ENCODE peak calls at places on chromosomes 5 and 9, in seven cellular contexts. One of them, this sample, is unnamed.

GRCh38 chr5:144162686-144163085 is 7.8 kb downstream of the YIPF5 start:
- DNase-seq in progenitor cell of endocrine pancreas: no peak
- DNase-seq in A549: no peak
- DNase-seq in kidney: no peak
- DNase-seq in nephron progenitor cell: no peak
- DNase-seq in type B pancreatic cell: no peak
- DNase-seq in suprapubic skin: no peak
- DNase-seq in this sample: no peak

GRCh38 chr5:61673007-61673735 is 341.1 kb downstream of the ZSWIM6 start:
- DNase-seq in A549: no peak
- DNase-seq in nephron progenitor cell: no peak
- DNase-seq in suprapubic skin: no peak
- DNase-seq in kidney: no peak
- DNase-seq in type B pancreatic cell: no peak
- DNase-seq in progenitor cell of endocrine pancreas: no peak
- DNase-seq in this sample: no peak

GRCh38 chr9:125240649-125240999 is 519 bp downstream of the HSPA5 start:
- DNase-seq in suprapubic skin: peak; percentile 70
- DNase-seq in nephron progenitor cell: no peak
- DNase-seq in kidney: no peak
- DNase-seq in progenitor cell of endocrine pancreas: no peak
- DNase-seq in A549: no peak
- DNase-seq in type B pancreatic cell: no peak
- DNase-seq in this sample: no peak

GRCh38 chr9:115739096-115739875 is 414.3 kb upstream of the PAPPA start:
- DNase-seq in A549: no peak
- DNase-seq in nephron progenitor cell: no peak
- DNase-seq in type B pancreatic cell: no peak
- DNase-seq in kidney: no peak
- DNase-seq in progenitor cell of endocrine pancreas: no peak
- DNase-seq in suprapubic skin: no peak
- DNase-seq in this sample: no peak

GRCh38 chr9:135747311-135747710 is 45.3 kb downstream of the KCNT1 start:
- DNase-seq in A549: no peak
- DNase-seq in nephron progenitor cell: no peak
- DNase-seq in type B pancreatic cell: no peak
- DNase-seq in kidney: no peak
- DNase-seq in suprapubic skin: no peak
- DNase-seq in progenitor cell of endocrine pancreas: no peak
- DNase-seq in this sample: no peak

GRCh38 chr5:51665295-51665593 is 282.0 kb downstream of the ISL1 start:
- DNase-seq in progenitor cell of endocrine pancreas: no peak
- DNase-seq in suprapubic skin: no peak
- DNase-seq in nephron progenitor cell: no peak
- DNase-seq in type B pancreatic cell: no peak
- DNase-seq in kidney: no peak
- DNase-seq in A549: no peak
- DNase-seq in this sample: no peak

GRCh38 chr5:14615365-14615764 is 33.8 kb downstream of the OTULINL start:
- DNase-seq in suprapubic skin: no peak
- DNase-seq in progenitor cell of endocrine pancreas: no peak
- DNase-seq in kidney: no peak
- DNase-seq in type B pancreatic cell: no peak
- DNase-seq in nephron progenitor cell: no peak
- DNase-seq in A549: no peak
- DNase-seq in this sample: no peak

GRCh38 chr5:15957124-15957523 is 222.5 kb downstream of the MARCHF11 start:
- DNase-seq in kidney: no peak
- DNase-seq in progenitor cell of endocrine pancreas: no peak
- DNase-seq in type B pancreatic cell: no peak
- DNase-seq in A549: no peak
- DNase-seq in suprapubic skin: no peak
- DNase-seq in nephron progenitor cell: no peak
- DNase-seq in this sample: no peak

GRCh38 chr5:107764282-107764681 is 93.5 kb upstream of the EFNA5 start:
- DNase-seq in A549: no peak
- DNase-seq in type B pancreatic cell: no peak
- DNase-seq in progenitor cell of endocrine pancreas: no peak
- DNase-seq in nephron progenitor cell: no peak
- DNase-seq in kidney: no peak
- DNase-seq in suprapubic skin: no peak
- DNase-seq in this sample: no peak

GRCh38 chr5:104785097-104785496 is 1222.5 kb upstream of the NUDT12 start:
- DNase-seq in kidney: no peak
- DNase-seq in progenitor cell of endocrine pancreas: no peak
- DNase-seq in type B pancreatic cell: no peak
- DNase-seq in A549: no peak
- DNase-seq in suprapubic skin: no peak
- DNase-seq in nephron progenitor cell: no peak
- DNase-seq in this sample: no peak

GRCh38 chr5:122262107-122262506 is 49.9 kb upstream of the SNCAIP start:
- DNase-seq in kidney: no peak
- DNase-seq in type B pancreatic cell: no peak
- DNase-seq in suprapubic skin: no peak
- DNase-seq in progenitor cell of endocrine pancreas: no peak
- DNase-seq in A549: no peak
- DNase-seq in nephron progenitor cell: no peak
- DNase-seq in this sample: no peak

GRCh38 chr5:122498163-122498562 is 186.1 kb downstream of the SNCAIP start:
- DNase-seq in type B pancreatic cell: no peak
- DNase-seq in suprapubic skin: no peak
- DNase-seq in A549: no peak
- DNase-seq in nephron progenitor cell: peak; percentile 17
- DNase-seq in kidney: no peak
- DNase-seq in progenitor cell of endocrine pancreas: no peak
- DNase-seq in this sample: peak; percentile 12

GRCh38 chr5:108997720-108998119 is 250.0 kb downstream of the FER start:
- DNase-seq in nephron progenitor cell: no peak
- DNase-seq in kidney: no peak
- DNase-seq in suprapubic skin: no peak
- DNase-seq in progenitor cell of endocrine pancreas: no peak
- DNase-seq in type B pancreatic cell: no peak
- DNase-seq in A549: no peak
- DNase-seq in this sample: no peak

GRCh38 chr5:172299916-172300439 is 16.4 kb upstream of the UBTD2 start:
- DNase-seq in kidney: no peak
- DNase-seq in suprapubic skin: no peak
- DNase-seq in nephron progenitor cell: no peak
- DNase-seq in A549: no peak
- DNase-seq in progenitor cell of endocrine pancreas: no peak
- DNase-seq in type B pancreatic cell: no peak
- DNase-seq in this sample: no peak

GRCh38 chr5:133981714-133982113 is 13.3 kb upstream of the C5orf15 start:
- DNase-seq in progenitor cell of endocrine pancreas: no peak
- DNase-seq in suprapubic skin: no peak
- DNase-seq in kidney: no peak
- DNase-seq in type B pancreatic cell: no peak
- DNase-seq in nephron progenitor cell: no peak
- DNase-seq in A549: no peak
- DNase-seq in this sample: no peak

GRCh38 chr5:122753500-122753899 is 21.4 kb upstream of the SNX2 start:
- DNase-seq in A549: no peak
- DNase-seq in type B pancreatic cell: no peak
- DNase-seq in progenitor cell of endocrine pancreas: no peak
- DNase-seq in nephron progenitor cell: no peak
- DNase-seq in kidney: no peak
- DNase-seq in suprapubic skin: no peak
- DNase-seq in this sample: no peak

GRCh38 chr9:72022846-72023245 is 37.6 kb downstream of the C9orf57 start:
- DNase-seq in A549: no peak
- DNase-seq in kidney: no peak
- DNase-seq in suprapubic skin: no peak
- DNase-seq in type B pancreatic cell: no peak
- DNase-seq in progenitor cell of endocrine pancreas: no peak
- DNase-seq in nephron progenitor cell: no peak
- DNase-seq in this sample: no peak

GRCh38 chr9:34659592-34660253 is 2.7 kb downstream of the CCL27 start:
- DNase-seq in suprapubic skin: no peak
- DNase-seq in kidney: no peak
- DNase-seq in A549: no peak
- DNase-seq in type B pancreatic cell: no peak
- DNase-seq in progenitor cell of endocrine pancreas: no peak
- DNase-seq in nephron progenitor cell: no peak
- DNase-seq in this sample: no peak

GRCh38 chr5:128736567-128736966 is 198.5 kb upstream of the FBN2 start:
- DNase-seq in type B pancreatic cell: no peak
- DNase-seq in nephron progenitor cell: no peak
- DNase-seq in progenitor cell of endocrine pancreas: no peak
- DNase-seq in A549: no peak
- DNase-seq in suprapubic skin: no peak
- DNase-seq in kidney: no peak
- DNase-seq in this sample: no peak

GRCh38 chr9:94586814-94587213 is 6.8 kb downstream of the FBP2 start:
- DNase-seq in progenitor cell of endocrine pancreas: no peak
- DNase-seq in suprapubic skin: no peak
- DNase-seq in nephron progenitor cell: no peak
- DNase-seq in type B pancreatic cell: no peak
- DNase-seq in A549: no peak
- DNase-seq in kidney: no peak
- DNase-seq in this sample: no peak

GRCh38 chr5:79069488-79070001 is at the start of the genes BHMT2 and DMGDH:
- DNase-seq in progenitor cell of endocrine pancreas: no peak
- DNase-seq in kidney: peak; percentile 89
- DNase-seq in suprapubic skin: no peak
- DNase-seq in A549: no peak
- DNase-seq in nephron progenitor cell: no peak
- DNase-seq in type B pancreatic cell: no peak
- DNase-seq in this sample: no peak
- TF ChIP-seq CTCF in progenitor cell of endocrine pancreas: no peak
- TF ChIP-seq CTCF in kidney: no peak
- TF ChIP-seq CTCF in suprapubic skin: no peak
- TF ChIP-seq CTCF in A549: no peak
- TF ChIP-seq CTCF in nephron progenitor cell: no peak
- TF ChIP-seq CTCF in type B pancreatic cell: no peak
- TF ChIP-seq CTCF in this sample: no peak

GRCh38 chr5:23136958-23137357 is 283.8 kb upstream of the CDH12 start:
- DNase-seq in A549: no peak
- DNase-seq in suprapubic skin: no peak
- DNase-seq in type B pancreatic cell: no peak
- DNase-seq in nephron progenitor cell: no peak
- DNase-seq in progenitor cell of endocrine pancreas: no peak
- DNase-seq in kidney: no peak
- DNase-seq in this sample: no peak

DNA sequence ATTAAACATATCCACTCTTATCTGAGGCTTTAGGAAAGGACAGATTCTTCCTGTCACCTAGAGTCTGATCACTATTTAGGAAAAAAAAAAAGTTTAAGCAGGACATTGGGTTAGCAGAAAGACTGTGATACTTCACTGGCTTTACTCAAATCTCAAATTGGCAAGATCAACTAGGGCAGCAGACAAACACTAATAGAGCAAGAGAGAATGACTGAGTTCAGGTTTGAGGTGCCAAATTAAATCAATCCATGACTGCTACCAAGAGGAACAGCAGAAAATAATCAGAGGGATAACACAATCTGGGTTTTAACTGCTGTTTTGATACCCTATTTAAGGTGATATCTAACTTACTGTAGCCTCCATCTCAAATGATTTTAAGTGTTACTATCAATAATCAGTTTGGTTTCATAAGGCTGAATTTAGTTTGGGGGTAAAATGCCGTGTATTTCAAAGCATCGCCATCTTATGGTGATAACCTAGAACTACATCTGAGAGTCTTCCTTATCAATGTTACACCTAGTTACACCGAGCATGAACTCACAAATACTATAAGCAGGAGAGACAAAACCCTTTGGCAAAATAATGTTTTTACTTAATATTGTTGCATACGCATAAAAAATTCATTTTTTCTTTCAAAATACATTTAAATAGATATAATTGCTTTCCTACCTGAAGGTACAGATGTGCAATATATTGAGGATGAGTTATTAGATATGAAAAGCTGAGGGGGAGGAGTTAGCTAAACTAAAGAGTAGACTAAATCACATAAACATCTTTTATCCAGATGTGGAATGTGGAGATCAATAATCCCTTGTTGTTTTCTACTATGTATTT is 286.4 kb upstream of the CDH12 start:
- DNase-seq in kidney: no peak
- DNase-seq in A549: no peak
- DNase-seq in progenitor cell of endocrine pancreas: no peak
- DNase-seq in suprapubic skin: no peak
- DNase-seq in type B pancreatic cell: no peak
- DNase-seq in nephron progenitor cell: no peak
- DNase-seq in this sample: no peak
- TF ChIP-seq CTCF in kidney: peak; percentile 13
- TF ChIP-seq CTCF in A549: peak; percentile 23
- TF ChIP-seq CTCF in progenitor cell of endocrine pancreas: peak; percentile 65
- TF ChIP-seq CTCF in suprapubic skin: peak; percentile 18
- TF ChIP-seq CTCF in type B pancreatic cell: peak; percentile 76
- TF ChIP-seq CTCF in nephron progenitor cell: peak; percentile 61
- TF ChIP-seq CTCF in this sample: peak; percentile 70

GRCh38 chr5:73939535-73939934 is 313.5 kb downstream of the ARHGEF28 start:
- DNase-seq in nephron progenitor cell: no peak
- DNase-seq in suprapubic skin: no peak
- DNase-seq in kidney: no peak
- DNase-seq in type B pancreatic cell: no peak
- DNase-seq in A549: no peak
- DNase-seq in progenitor cell of endocrine pancreas: no peak
- DNase-seq in this sample: no peak

GRCh38 chr5:73940026-73940425 is 314.0 kb downstream of the ARHGEF28 start:
- DNase-seq in suprapubic skin: no peak
- DNase-seq in kidney: no peak
- DNase-seq in type B pancreatic cell: no peak
- DNase-seq in nephron progenitor cell: no peak
- DNase-seq in A549: no peak
- DNase-seq in progenitor cell of endocrine pancreas: no peak
- DNase-seq in this sample: no peak

GRCh38 chr5:73942783-73943182 is 316.8 kb downstream of the ARHGEF28 start:
- DNase-seq in suprapubic skin: no peak
- DNase-seq in progenitor cell of endocrine pancreas: no peak
- DNase-seq in A549: no peak
- DNase-seq in nephron progenitor cell: no peak
- DNase-seq in kidney: no peak
- DNase-seq in type B pancreatic cell: no peak
- DNase-seq in this sample: no peak

GRCh38 chr5:73938938-73939320 is 312.9 kb downstream of the ARHGEF28 start:
- DNase-seq in A549: no peak
- DNase-seq in suprapubic skin: no peak
- DNase-seq in kidney: no peak
- DNase-seq in nephron progenitor cell: no peak
- DNase-seq in progenitor cell of endocrine pancreas: no peak
- DNase-seq in type B pancreatic cell: no peak
- DNase-seq in this sample: no peak

GRCh38 chr5:73940747-73941146 is 314.8 kb downstream of the ARHGEF28 start:
- DNase-seq in progenitor cell of endocrine pancreas: no peak
- DNase-seq in suprapubic skin: no peak
- DNase-seq in kidney: no peak
- DNase-seq in type B pancreatic cell: no peak
- DNase-seq in nephron progenitor cell: no peak
- DNase-seq in A549: no peak
- DNase-seq in this sample: no peak
- TF ChIP-seq CTCF in progenitor cell of endocrine pancreas: no peak
- TF ChIP-seq CTCF in suprapubic skin: no peak
- TF ChIP-seq CTCF in kidney: no peak
- TF ChIP-seq CTCF in type B pancreatic cell: no peak
- TF ChIP-seq CTCF in nephron progenitor cell: no peak
- TF ChIP-seq CTCF in A549: no peak
- TF ChIP-seq CTCF in this sample: no peak

DNA sequence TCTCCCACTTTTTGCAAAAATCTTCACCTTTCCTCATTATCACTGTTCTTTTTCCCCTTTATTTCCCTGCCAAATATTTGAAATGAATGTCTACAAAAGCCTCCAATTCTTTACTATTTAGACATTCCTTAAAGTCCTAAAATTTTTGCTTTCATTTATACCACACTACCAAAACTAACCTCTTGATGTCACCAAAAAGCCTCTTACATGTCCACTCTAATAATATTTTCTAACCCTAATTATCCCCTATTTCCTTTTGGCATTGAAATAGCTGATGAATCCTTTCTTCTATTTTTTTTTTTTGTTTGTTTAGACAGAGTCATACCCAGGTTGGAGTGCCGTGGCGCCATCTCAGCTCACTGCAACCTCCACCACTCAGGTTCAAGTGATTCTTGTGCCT is 32.3 kb upstream of the NRG2 start:
- DNase-seq in progenitor cell of endocrine pancreas: no peak
- DNase-seq in type B pancreatic cell: no peak
- DNase-seq in A549: no peak
- DNase-seq in nephron progenitor cell: no peak
- DNase-seq in suprapubic skin: no peak
- DNase-seq in kidney: no peak
- DNase-seq in this sample: no peak
- TF ChIP-seq CTCF in progenitor cell of endocrine pancreas: no peak
- TF ChIP-seq CTCF in type B pancreatic cell: peak; percentile 27
- TF ChIP-seq CTCF in A549: peak; percentile 38
- TF ChIP-seq CTCF in nephron progenitor cell: no peak
- TF ChIP-seq CTCF in suprapubic skin: peak; percentile 7
- TF ChIP-seq CTCF in kidney: no peak
- TF ChIP-seq CTCF in this sample: peak; percentile 40

This sample was measured in neural crest cell.